ENCODE peak calls at places on chromosome 17, in eight cellular contexts. I is ovary; K is RCC 7860; V is left cardiac atrium; U is stimulated activated effector memory CD8-positive, alpha-beta T cell treated with anti-CD3 and anti-CD28 coated beads, Interleukin-12 subunit alpha, Interleukin-12 subunit beta, amount 100 ng/mL, for 72 hours; O is AG04450; D is iPS-NIHi11; N is activated CD4-positive, alpha-beta T cell treated with anti-CD3 and anti-CD28 coated beads, Interleukin-2, amount 50 U/mL, for 48 hours. M is an unnamed sample.
A peak's percentile ranks its signal among the peaks of the same experiment; 100 is the strongest.

GRCh38 chr17:40124279-40125141 is 2.7 kb downstream of the MSL1 start:
- DNase-seq in I (no peak), K (no peak), V (no peak), U (no peak), O (no peak), D (no peak), N (no peak), M (no peak)

GRCh38 chr17:43832976-43833829 is at the start of gene MPP3:
- DNase-seq in I (peak; percentile 74), K (peak; percentile 46), V (peak; percentile 82), U (no peak), O (no peak), D (peak; percentile 96), N (peak; percentile 43), M (peak; percentile 47)

GRCh38 chr17:67007266-67007665 is 37.1 kb upstream of the CACNG1 start:
- DNase-seq in I (no peak), K (no peak), V (no peak), U (no peak), O (no peak), D (no peak), N (no peak), M (no peak)

GRCh38 chr17:19755821-19756510 is 7.9 kb upstream of the ALDH3A1 start:
- DNase-seq in I (no peak), K (no peak), V (no peak), U (no peak), O (no peak), D (no peak), N (no peak), M (no peak)

GRCh38 chr17:57735707-57736106 is 9.4 kb downstream of the CCDC182 start:
- DNase-seq in I (no peak), K (no peak), V (no peak), U (no peak), O (no peak), D (peak; percentile 74), N (no peak), M (no peak)

GRCh38 chr17:3167574-3167973 is 29.7 kb upstream of the OR1A2 start:
- DNase-seq in I (no peak), K (no peak), V (no peak), U (no peak), O (no peak), D (no peak), N (no peak), M (no peak)

GRCh38 chr17:15321556-15322250 is 19.7 kb downstream of the TEKT3 start:
- DNase-seq in I (no peak), K (no peak), V (no peak), U (no peak), O (peak; percentile 34), D (no peak), N (no peak), M (no peak)

GRCh38 chr17:27531469-27531948 is 75.3 kb downstream of the KSR1 start:
- DNase-seq in I (no peak), K (no peak), V (no peak), U (no peak), O (no peak), D (no peak), N (no peak), M (no peak)

GRCh38 chr17:73841431-73842060 is 197.3 kb upstream of the SDK2 start:
- DNase-seq in I (no peak), K (no peak), V (no peak), U (no peak), O (no peak), D (peak; percentile 62), N (no peak), M (no peak)

GRCh38 chr17:49887086-49887743 is 39.3 kb upstream of the TAC4 start:
- DNase-seq in I (no peak), K (no peak), V (no peak), U (no peak), O (no peak), D (peak; percentile 78), N (no peak), M (no peak)

GRCh38 chr17:6713130-6713917 is at the start of gene SLC13A5:
- DNase-seq in I (peak; percentile 71), K (no peak), V (peak; percentile 41), U (no peak), O (no peak), D (peak; percentile 90), N (peak; percentile 24), M (no peak)

GRCh38 chr17:55089955-55090573 is 121.5 kb downstream of the STXBP4 start:
- DNase-seq in I (no peak), K (no peak), V (no peak), U (peak; percentile 67), O (no peak), D (peak; percentile 7), N (peak; percentile 49), M (peak; percentile 53)

GRCh38 chr17:72591500-72592241 is 470.9 kb downstream of the SOX9 start:
- DNase-seq in I (no peak), K (no peak), V (no peak), U (peak; percentile 51), O (no peak), D (peak; percentile 42), N (peak; percentile 16), M (no peak)

GRCh38 chr17:62627219-62627903 is at the start of gene MRC2:
- DNase-seq in I (peak; percentile 87), K (peak; percentile 57), V (peak; percentile 86), U (no peak), O (peak; percentile 30), D (peak; percentile 84), N (peak; percentile 76), M (no peak)

GRCh38 chr17:41907185-41907556 is 11.6 kb downstream of the ACLY start:
- DNase-seq in I (no peak), K (peak; percentile 71), V (no peak), U (no peak), O (no peak), D (no peak), N (no peak), M (no peak)

GRCh38 chr17:51351890-51352289 is 91.5 kb downstream of the UTP18 start:
- DNase-seq in I (peak; percentile 72), K (no peak), V (peak; percentile 37), U (no peak), O (no peak), D (no peak), N (no peak), M (no peak)

GRCh38 chr17:16486373-16487250 is 5.4 kb downstream of the LRRC75A start:
- DNase-seq in I (peak; percentile 81), K (peak; percentile 84), V (peak; percentile 78), U (no peak), O (no peak), D (peak; percentile 61), N (no peak), M (no peak)

GRCh38 chr17:71412803-71413202 is 708.0 kb upstream of the SOX9 start:
- DNase-seq in I (no peak), K (peak; percentile 95), V (no peak), U (no peak), O (peak; percentile 94), D (no peak), N (no peak), M (no peak)

GRCh38 chr17:79976451-79976850 is 59.2 kb downstream of the TBC1D16 start:
- DNase-seq in I (no peak), K (no peak), V (no peak), U (no peak), O (no peak), D (no peak), N (no peak), M (no peak)

GRCh38 chr17:35486920-35487727 is 38.6 kb upstream of the SLFN13 start:
- DNase-seq in I (peak; percentile 69), K (peak; percentile 18), V (peak; percentile 71), U (peak; percentile 87), O (peak; percentile 18), D (peak; percentile 17), N (peak; percentile 91), M (peak; percentile 75)

GRCh38 chr17:45676695-45677094 is 107.4 kb upstream of the CRHR1 start:
- DNase-seq in I (no peak), K (no peak), V (no peak), U (no peak), O (no peak), D (no peak), N (no peak), M (no peak)

GRCh38 chr17:80625627-80626026 is 81.0 kb downstream of the RPTOR start:
- DNase-seq in I (no peak), K (no peak), V (no peak), U (no peak), O (no peak), D (no peak), N (no peak), M (no peak)

GRCh38 chr17:65173951-65174683 is 36.9 kb downstream of the RGS9 start:
- DNase-seq in I (no peak), K (no peak), V (no peak), U (no peak), O (no peak), D (no peak), N (no peak), M (no peak)

GRCh38 chr17:80665792-80666191 is 121.2 kb downstream of the RPTOR start:
- DNase-seq in I (no peak), K (no peak), V (no peak), U (no peak), O (no peak), D (no peak), N (no peak), M (no peak)

GRCh38 chr17:42275527-42276358 is 448 bp downstream of the STAT5B start:
- DNase-seq in I (peak; percentile 74), K (no peak), V (no peak), U (peak; percentile 73), O (peak; percentile 15), D (peak; percentile 58), N (peak; percentile 41), M (no peak)